ENCODE peak calls at places on chromosomes 5 and 9, in five cellular contexts. One of them, this sample, is unnamed.

GRCh38 chr5:109553826-109554225 is 135.9 kb upstream of the MAN2A1 start:
- DNase-seq in trophoblast cell: no peak
- DNase-seq in neural progenitor cell: no peak
- DNase-seq in adrenal gland: no peak
- DNase-seq in BJ: no peak
- DNase-seq in this sample: no peak

GRCh38 chr5:131064669-131065371 is 100.2 kb downstream of the HINT1 start:
- DNase-seq in adrenal gland: no peak
- DNase-seq in neural progenitor cell: no peak
- DNase-seq in BJ: no peak
- DNase-seq in trophoblast cell: no peak
- DNase-seq in this sample: no peak

GRCh38 chr9:129313331-129313955 is 135.4 kb upstream of the IER5L start:
- DNase-seq in BJ: no peak
- DNase-seq in neural progenitor cell: no peak
- DNase-seq in adrenal gland: no peak
- DNase-seq in trophoblast cell: no peak
- DNase-seq in this sample: no peak

GRCh38 chr9:72428329-72428728 is 63.3 kb upstream of the ZFAND5 start:
- DNase-seq in neural progenitor cell: no peak
- DNase-seq in BJ: peak; percentile 87
- DNase-seq in trophoblast cell: no peak
- DNase-seq in adrenal gland: no peak
- DNase-seq in this sample: no peak

GRCh38 chr9:16213781-16214515 is 656.5 kb downstream of the BNC2 start:
- DNase-seq in adrenal gland: peak; percentile 65
- DNase-seq in neural progenitor cell: no peak
- DNase-seq in trophoblast cell: no peak
- DNase-seq in BJ: peak; percentile 91
- DNase-seq in this sample: peak; percentile 67

GRCh38 chr5:148205044-148205813 is 2.4 kb downstream of the SPINK6 start:
- DNase-seq in BJ: no peak
- DNase-seq in neural progenitor cell: no peak
- DNase-seq in adrenal gland: peak; percentile 21
- DNase-seq in trophoblast cell: no peak
- DNase-seq in this sample: no peak

GRCh38 chr5:180026320-180026719 is 45.2 kb downstream of the RNF130 start:
- DNase-seq in BJ: no peak
- DNase-seq in adrenal gland: peak; percentile 25
- DNase-seq in neural progenitor cell: no peak
- DNase-seq in trophoblast cell: no peak
- DNase-seq in this sample: peak; percentile 39

GRCh38 chr5:73564018-73564417 is 1.4 kb downstream of the ANKRA2 start:
- DNase-seq in neural progenitor cell: no peak
- DNase-seq in trophoblast cell: no peak
- DNase-seq in BJ: no peak
- DNase-seq in adrenal gland: no peak
- DNase-seq in this sample: no peak

GRCh38 chr9:93898502-93899426 is 56.4 kb downstream of the BARX1 start:
- DNase-seq in adrenal gland: no peak
- DNase-seq in BJ: no peak
- DNase-seq in neural progenitor cell: no peak
- DNase-seq in trophoblast cell: no peak
- DNase-seq in this sample: no peak

GRCh38 chr9:93899609-93900435 is 55.3 kb downstream of the BARX1 start:
- DNase-seq in BJ: no peak
- DNase-seq in trophoblast cell: no peak
- DNase-seq in adrenal gland: no peak
- DNase-seq in neural progenitor cell: no peak
- DNase-seq in this sample: no peak

GRCh38 chr9:118230319-118230718 is 526.1 kb downstream of the TLR4 start:
- DNase-seq in trophoblast cell: no peak
- DNase-seq in neural progenitor cell: no peak
- DNase-seq in adrenal gland: no peak
- DNase-seq in BJ: no peak
- DNase-seq in this sample: no peak

GRCh38 chr9:93149361-93149760 is 15.3 kb upstream of the NINJ1 start:
- DNase-seq in BJ: no peak
- DNase-seq in trophoblast cell: no peak
- DNase-seq in adrenal gland: no peak
- DNase-seq in neural progenitor cell: no peak
- DNase-seq in this sample: no peak

GRCh38 chr5:523658-524441 is 399 bp downstream of the SLC9A3 start:
- DNase-seq in trophoblast cell: no peak
- DNase-seq in neural progenitor cell: peak; percentile 69
- DNase-seq in BJ: no peak
- DNase-seq in adrenal gland: no peak
- DNase-seq in this sample: no peak

GRCh38 chr5:685262-686171 is 7.6 kb downstream of the TPPP start:
- DNase-seq in trophoblast cell: no peak
- DNase-seq in BJ: no peak
- DNase-seq in neural progenitor cell: no peak
- DNase-seq in adrenal gland: no peak
- DNase-seq in this sample: no peak

GRCh38 chr5:36792560-36793180 is 83.9 kb upstream of the NIPBL start:
- DNase-seq in neural progenitor cell: no peak
- DNase-seq in BJ: no peak
- DNase-seq in trophoblast cell: no peak
- DNase-seq in adrenal gland: no peak
- DNase-seq in this sample: no peak

GRCh38 chr5:34818717-34819116 is 20.2 kb upstream of the TTC23L start:
- DNase-seq in neural progenitor cell: no peak
- DNase-seq in BJ: no peak
- DNase-seq in adrenal gland: no peak
- DNase-seq in trophoblast cell: no peak
- DNase-seq in this sample: no peak

GRCh38 chr9:135823036-135823435 is 84.3 kb downstream of the CAMSAP1 start:
- DNase-seq in trophoblast cell: no peak
- DNase-seq in BJ: no peak
- DNase-seq in adrenal gland: no peak
- DNase-seq in neural progenitor cell: no peak
- DNase-seq in this sample: no peak

GRCh38 chr9:68584110-68585033 is 43.7 kb upstream of the TMEM252 start:
- DNase-seq in adrenal gland: peak; percentile 90
- DNase-seq in trophoblast cell: peak; percentile 86
- DNase-seq in BJ: peak; percentile 16
- DNase-seq in neural progenitor cell: peak; percentile 93
- DNase-seq in this sample: peak; percentile 88

GRCh38 chr9:134434896-134435506 is 108.7 kb downstream of the RXRA start:
- DNase-seq in neural progenitor cell: peak; percentile 31
- DNase-seq in BJ: peak; percentile 74
- DNase-seq in adrenal gland: peak; percentile 98
- DNase-seq in trophoblast cell: no peak
- DNase-seq in this sample: peak; percentile 94
- H3K4me3 ChIP-seq in neural progenitor cell: no peak overlapping the region
- H3K4me3 ChIP-seq in BJ: no peak overlapping the region
- H3K4me3 ChIP-seq in adrenal gland: no peak overlapping the region
- H3K4me3 ChIP-seq in trophoblast cell: no peak overlapping the region
- H3K4me3 ChIP-seq in this sample: no peak overlapping the region

GRCh38 chr9:21991039-21991959 is 2.9 kb downstream of the CDKN2A start:
- DNase-seq in neural progenitor cell: no peak
- DNase-seq in trophoblast cell: no peak
- DNase-seq in BJ: no peak
- DNase-seq in adrenal gland: no peak
- DNase-seq in this sample: no peak
- H3K4me3 ChIP-seq in neural progenitor cell: no peak overlapping the region
- H3K4me3 ChIP-seq in trophoblast cell: no peak overlapping the region
- H3K4me3 ChIP-seq in BJ: no peak overlapping the region
- H3K4me3 ChIP-seq in adrenal gland: no peak overlapping the region
- H3K4me3 ChIP-seq in this sample: no peak overlapping the region

GRCh38 chr5:133847886-133848285 is 120.5 kb downstream of the C5orf15 start:
- DNase-seq in BJ: no peak
- DNase-seq in adrenal gland: no peak
- DNase-seq in trophoblast cell: no peak
- DNase-seq in neural progenitor cell: no peak
- DNase-seq in this sample: no peak
- H3K4me3 ChIP-seq in BJ: no peak overlapping the region
- H3K4me3 ChIP-seq in adrenal gland: no peak overlapping the region
- H3K4me3 ChIP-seq in trophoblast cell: no peak overlapping the region
- H3K4me3 ChIP-seq in neural progenitor cell: no peak overlapping the region
- H3K4me3 ChIP-seq in this sample: no peak overlapping the region

GRCh38 chr9:137169764-137170460 is at the start of gene LRRC26:
- DNase-seq in BJ: no peak
- DNase-seq in trophoblast cell: no peak
- DNase-seq in adrenal gland: no peak
- DNase-seq in neural progenitor cell: no peak
- DNase-seq in this sample: no peak
- H3K4me3 ChIP-seq in BJ: no peak within 1 kb of the TSS
- H3K4me3 ChIP-seq in trophoblast cell: peak within 1 kb of the TSS; percentile 52
- H3K4me3 ChIP-seq in adrenal gland: no peak within 1 kb of the TSS
- H3K4me3 ChIP-seq in neural progenitor cell: peak within 1 kb of the TSS; percentile 52
- H3K4me3 ChIP-seq in this sample: no peak within 1 kb of the TSS

GRCh38 chr9:121735065-121735791 is 83.8 kb downstream of the DAB2IP start:
- DNase-seq in BJ: peak; percentile 41
- DNase-seq in neural progenitor cell: peak; percentile 80
- DNase-seq in trophoblast cell: peak; percentile 44
- DNase-seq in adrenal gland: no peak
- DNase-seq in this sample: no peak

GRCh38 chr9:121736147-121736721 is 84.8 kb downstream of the DAB2IP start:
- DNase-seq in BJ: no peak
- DNase-seq in adrenal gland: peak; percentile 41
- DNase-seq in neural progenitor cell: peak; percentile 91
- DNase-seq in trophoblast cell: peak; percentile 64
- DNase-seq in this sample: peak; percentile 85

GRCh38 chr9:121736964-121737462 is 85.6 kb downstream of the DAB2IP start:
- DNase-seq in BJ: no peak
- DNase-seq in adrenal gland: peak; percentile 78
- DNase-seq in trophoblast cell: peak; percentile 80
- DNase-seq in neural progenitor cell: peak; percentile 45
- DNase-seq in this sample: peak; percentile 82

GRCh38 chr9:121734465-121734864 is 83.0 kb downstream of the DAB2IP start:
- DNase-seq in adrenal gland: no peak
- DNase-seq in trophoblast cell: no peak
- DNase-seq in BJ: no peak
- DNase-seq in neural progenitor cell: no peak
- DNase-seq in this sample: no peak

GRCh38 chr9:121735792-121736130 is 84.3 kb downstream of the DAB2IP start:
- DNase-seq in neural progenitor cell: no peak
- DNase-seq in BJ: no peak
- DNase-seq in adrenal gland: no peak
- DNase-seq in trophoblast cell: peak; percentile 93
- DNase-seq in this sample: no peak
- H3K4me3 ChIP-seq in neural progenitor cell: peak overlapping the region; percentile 63
- H3K4me3 ChIP-seq in BJ: peak overlapping the region; percentile 30
- H3K4me3 ChIP-seq in adrenal gland: no peak overlapping the region
- H3K4me3 ChIP-seq in trophoblast cell: peak overlapping the region; percentile 60
- H3K4me3 ChIP-seq in this sample: no peak overlapping the region

GRCh38 chr9:8856686-8857329 is 1057.2 kb upstream of the DMAC1 start:
- DNase-seq in BJ: no peak
- DNase-seq in trophoblast cell: no peak
- DNase-seq in adrenal gland: no peak
- DNase-seq in neural progenitor cell: peak; percentile 67
- DNase-seq in this sample: no peak

GRCh38 chr9:8857330-8858249 is 1058.0 kb upstream of the DMAC1 start:
- DNase-seq in trophoblast cell: no peak
- DNase-seq in adrenal gland: peak; percentile 35
- DNase-seq in BJ: no peak
- DNase-seq in neural progenitor cell: peak; percentile 89
- DNase-seq in this sample: peak; percentile 31

GRCh38 chr9:8860925-8861324 is 1061.3 kb upstream of the DMAC1 start:
- DNase-seq in adrenal gland: no peak
- DNase-seq in BJ: no peak
- DNase-seq in neural progenitor cell: no peak
- DNase-seq in trophoblast cell: no peak
- DNase-seq in this sample: no peak

GRCh38 chr9:8859416-8859815 is 1059.8 kb upstream of the DMAC1 start:
- DNase-seq in BJ: no peak
- DNase-seq in adrenal gland: no peak
- DNase-seq in neural progenitor cell: peak; percentile 60
- DNase-seq in trophoblast cell: no peak
- DNase-seq in this sample: no peak

DNA sequence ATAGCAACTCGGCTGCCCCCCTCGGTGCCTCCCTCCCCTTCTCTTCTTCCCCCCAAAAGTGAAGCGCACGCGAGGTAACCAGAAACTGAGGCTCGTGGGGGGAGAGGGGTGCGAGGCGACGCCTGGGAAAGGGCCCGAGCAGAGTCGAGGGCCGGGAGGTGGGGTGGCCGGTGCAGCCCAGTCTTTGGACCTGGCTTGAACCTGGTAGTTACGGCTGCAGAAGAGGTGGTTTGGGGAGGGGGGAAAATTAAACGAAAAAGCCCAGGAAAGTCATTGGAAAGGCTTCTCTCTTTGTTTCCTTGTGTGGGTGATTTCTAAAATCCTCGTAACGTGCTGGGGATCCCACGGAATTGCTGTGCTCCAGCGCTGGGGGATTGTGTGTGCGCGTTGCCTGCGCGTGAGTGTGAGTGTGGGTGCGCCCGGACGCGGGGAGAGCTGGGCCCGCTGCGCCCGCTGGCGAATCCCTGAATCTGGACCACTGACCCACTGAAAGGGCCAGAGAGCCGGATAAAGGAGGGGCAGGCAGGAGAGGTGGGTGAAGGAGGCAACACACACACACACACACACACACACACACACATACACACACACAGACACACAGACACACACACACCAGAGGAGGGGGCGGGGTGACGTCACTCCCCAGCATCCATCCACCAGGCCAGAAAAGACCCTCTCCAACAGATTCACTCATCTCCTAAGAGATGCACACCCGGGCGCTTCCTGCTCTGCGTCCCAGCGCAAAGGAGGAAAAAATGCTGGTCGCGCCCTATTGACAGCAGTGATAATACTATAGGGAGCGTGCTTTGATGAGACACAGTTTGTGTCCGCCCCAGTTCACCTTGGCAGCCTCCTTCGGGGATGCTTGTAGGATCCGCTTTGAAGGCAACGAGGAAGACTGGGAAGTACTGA is 1058.9 kb upstream of the DMAC1 start:
- DNase-seq in trophoblast cell: no peak
- DNase-seq in BJ: no peak
- DNase-seq in neural progenitor cell: peak; percentile 53
- DNase-seq in adrenal gland: no peak
- DNase-seq in this sample: no peak
- H3K4me3 ChIP-seq in trophoblast cell: peak overlapping the region; percentile 87
- H3K4me3 ChIP-seq in BJ: peak overlapping the region; percentile 38
- H3K4me3 ChIP-seq in neural progenitor cell: peak overlapping the region; percentile 87
- H3K4me3 ChIP-seq in adrenal gland: peak overlapping the region; percentile 49
- H3K4me3 ChIP-seq in this sample: peak overlapping the region; percentile 50

This sample was measured in lung.